ENCODE peak calls at places on chromosomes 13 and 19, in four cellular contexts. Y is body of pancreas, S is left lung, X is H1. I is an unnamed sample.
A peak's percentile ranks its signal among the peaks of the same experiment; 100 is the strongest.

GRCh38 chr19:10417598-10418280 is 2.6 kb upstream of the PDE4A start:
- DNase-seq in Y (no peak), X (no peak), S (no peak), I (no peak)

GRCh38 chr13:106589716-106590115 is 21.8 kb upstream of the ARGLU1 start:
- DNase-seq in S (no peak), X (no peak), Y (no peak), I (no peak)

GRCh38 chr19:46426506-46427162 is 2.1 kb downstream of the PNMA8C start:
- DNase-seq in Y (peak; percentile 90), X (no peak), S (peak; percentile 80), I (no peak)

GRCh38 chr19:19591133-19591825 is 27.2 kb downstream of the PBX4 start:
- DNase-seq in X (peak; percentile 39), S (peak; percentile 68), Y (peak; percentile 42), I (no peak)

GRCh38 chr19:15430526-15431120 is 11.8 kb upstream of the AKAP8L start:
- DNase-seq in S (no peak), Y (no peak), X (no peak), I (no peak)

GRCh38 chr13:98019186-98019585 is 65.7 kb downstream of the IPO5 start:
- DNase-seq in S (no peak), Y (no peak), X (no peak), I (no peak)

GRCh38 chr13:45084515-45084914 is 35.8 kb upstream of the GTF2F2 start:
- DNase-seq in Y (no peak), S (no peak), X (no peak), I (no peak)

GRCh38 chr19:13537454-13537853 is 31.2 kb upstream of the CACNA1A start:
- DNase-seq in S (no peak), Y (peak; percentile 7), X (no peak), I (no peak)

GRCh38 chr13:41296879-41297646 is 14.0 kb upstream of the NAA16 start:
- DNase-seq in Y (no peak), X (no peak), S (no peak), I (no peak)
- H3K27ac ChIP-seq in Y (no peak overlapping the region), X (no peak overlapping the region), S (no peak overlapping the region), I (no peak overlapping the region)

DNA sequence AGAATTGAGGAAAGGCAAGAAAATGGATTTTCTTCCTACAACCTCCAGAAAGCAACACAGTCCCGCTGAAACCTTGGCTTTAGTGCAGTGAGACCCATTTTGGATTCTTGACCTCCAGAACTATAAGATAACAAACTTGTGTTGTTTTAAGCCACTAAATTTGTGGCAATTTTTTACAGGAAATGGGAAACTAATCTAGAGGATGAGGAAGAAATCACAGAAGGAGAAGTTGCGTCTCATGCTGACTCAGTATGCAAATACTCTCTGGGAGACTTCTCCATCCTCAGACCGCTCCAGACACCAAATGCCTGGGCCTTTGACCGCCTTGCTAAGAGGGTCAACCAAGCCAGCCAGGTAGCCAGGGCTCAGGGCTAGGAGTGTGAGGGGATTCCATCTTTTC is 13.1 kb upstream of the CEACAM16 start:
- DNase-seq in X (no peak), S (peak; percentile 56), Y (no peak), I (no peak)
- H3K27ac ChIP-seq in X (no peak overlapping the region), S (peak overlapping the region; percentile 70), Y (no peak overlapping the region), I (no peak overlapping the region)

GRCh38 chr19:34306213-34306661 is 51.9 kb downstream of the GARRE1 start:
- DNase-seq in Y (peak; percentile 78), S (no peak), X (no peak), I (no peak)

GRCh38 chr19:34310494-34310981 is 54.5 kb upstream of the GPI start:
- DNase-seq in S (no peak), Y (no peak), X (no peak), I (no peak)

GRCh38 chr19:34306824-34307223 is 52.5 kb downstream of the GARRE1 start:
- DNase-seq in Y (no peak), S (no peak), X (no peak), I (no peak)

GRCh38 chr19:34308381-34309367 is 54.3 kb downstream of the GARRE1 start:
- DNase-seq in X (no peak), Y (no peak), S (no peak), I (no peak)

GRCh38 chr19:34309368-34310138 is 55.2 kb downstream of the GARRE1 start:
- DNase-seq in S (no peak), X (no peak), Y (no peak), I (no peak)
- H3K27ac ChIP-seq in S (no peak overlapping the region), X (no peak overlapping the region), Y (no peak overlapping the region), I (peak overlapping the region; percentile 34)

DNA sequence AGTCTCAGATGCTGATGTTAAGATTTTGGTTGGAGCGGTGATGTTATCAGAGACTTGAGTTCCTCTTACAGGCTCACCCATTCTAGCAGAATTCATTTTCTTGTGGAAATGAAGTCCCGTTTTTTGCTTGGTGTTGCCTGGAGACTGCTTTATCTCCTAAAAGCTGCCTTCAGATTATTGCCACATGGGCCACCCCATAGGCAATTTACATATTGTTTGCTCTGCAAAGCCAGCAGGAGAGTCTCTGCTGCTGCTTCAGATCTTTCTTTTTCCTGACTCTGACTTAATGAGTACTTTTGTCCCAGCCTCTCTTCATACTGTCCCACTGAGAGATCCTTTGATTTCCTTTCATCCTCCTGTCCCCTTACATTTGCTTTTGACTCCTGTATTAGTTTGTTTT is 114.6 kb downstream of the TDRD3 start:
- DNase-seq in S (no peak), X (no peak), Y (no peak), I (no peak)
- H3K27ac ChIP-seq in S (no peak overlapping the region), X (no peak overlapping the region), Y (no peak overlapping the region), I (no peak overlapping the region)

DNA sequence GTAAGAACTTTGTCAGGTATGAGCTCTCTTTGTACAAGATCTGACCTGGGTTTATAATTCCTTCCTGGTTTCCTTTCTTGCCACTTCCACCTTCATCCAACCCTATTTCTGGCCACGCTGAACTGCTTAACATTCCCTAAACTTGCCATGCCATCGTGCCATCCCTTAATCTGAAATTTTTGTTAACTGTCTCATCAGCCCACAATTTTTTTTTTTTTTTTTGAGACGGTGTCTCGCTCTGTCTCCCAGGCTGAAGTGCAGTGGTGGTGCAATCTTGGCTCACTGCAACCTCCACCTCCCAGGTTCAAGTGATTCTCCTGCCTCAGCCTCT is 144.6 kb downstream of the GGACT start:
- DNase-seq in Y (no peak), X (no peak), S (no peak), I (no peak)
- H3K27ac ChIP-seq in Y (no peak overlapping the region), X (no peak overlapping the region), S (no peak overlapping the region), I (no peak overlapping the region)

DNA sequence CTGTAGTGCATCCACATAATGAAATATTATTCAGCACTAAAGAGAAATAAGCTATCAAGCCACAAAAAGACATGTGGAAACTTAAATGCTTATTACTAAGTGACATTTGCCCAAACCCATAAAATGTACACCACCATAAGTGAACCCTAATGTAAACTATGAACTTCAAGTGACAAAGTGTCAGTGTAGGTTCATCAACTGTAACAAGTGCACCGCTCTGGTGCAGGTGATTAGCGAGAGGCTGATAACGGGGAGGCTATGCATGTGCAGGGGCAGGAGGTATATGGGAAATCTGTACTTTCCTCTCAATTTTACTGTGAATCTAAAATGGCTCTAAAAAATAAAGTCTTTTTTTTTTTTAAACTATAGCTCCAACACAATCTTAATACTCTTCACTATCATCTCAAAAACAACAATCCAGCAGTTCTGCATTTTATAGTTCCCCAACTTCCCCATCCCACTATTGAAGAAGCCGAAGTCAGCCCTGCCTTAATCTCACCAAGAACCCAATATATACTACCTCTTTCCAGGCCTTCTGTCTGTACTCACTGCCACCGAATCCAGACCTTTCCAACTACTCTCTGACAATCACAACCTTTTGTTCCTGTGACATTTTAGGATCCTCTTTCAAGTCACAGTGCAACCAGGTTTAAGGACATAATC is 22.6 kb downstream of the ELF1 start:
- DNase-seq in Y (no peak), X (no peak), S (no peak), I (no peak)
- H3K27ac ChIP-seq in Y (no peak overlapping the region), X (no peak overlapping the region), S (no peak overlapping the region), I (no peak overlapping the region)

GRCh38 chr19:45404557-45405434 is at the start of gene PPP1R13L:
- DNase-seq in X (no peak), S (peak; percentile 91), Y (peak; percentile 96), I (peak; percentile 36)
- H3K27ac ChIP-seq in X (peak within 1 kb of the TSS; percentile 99), S (peak within 1 kb of the TSS; percentile 95), Y (peak within 1 kb of the TSS; percentile 99), I (peak within 1 kb of the TSS; percentile 97)

DNA sequence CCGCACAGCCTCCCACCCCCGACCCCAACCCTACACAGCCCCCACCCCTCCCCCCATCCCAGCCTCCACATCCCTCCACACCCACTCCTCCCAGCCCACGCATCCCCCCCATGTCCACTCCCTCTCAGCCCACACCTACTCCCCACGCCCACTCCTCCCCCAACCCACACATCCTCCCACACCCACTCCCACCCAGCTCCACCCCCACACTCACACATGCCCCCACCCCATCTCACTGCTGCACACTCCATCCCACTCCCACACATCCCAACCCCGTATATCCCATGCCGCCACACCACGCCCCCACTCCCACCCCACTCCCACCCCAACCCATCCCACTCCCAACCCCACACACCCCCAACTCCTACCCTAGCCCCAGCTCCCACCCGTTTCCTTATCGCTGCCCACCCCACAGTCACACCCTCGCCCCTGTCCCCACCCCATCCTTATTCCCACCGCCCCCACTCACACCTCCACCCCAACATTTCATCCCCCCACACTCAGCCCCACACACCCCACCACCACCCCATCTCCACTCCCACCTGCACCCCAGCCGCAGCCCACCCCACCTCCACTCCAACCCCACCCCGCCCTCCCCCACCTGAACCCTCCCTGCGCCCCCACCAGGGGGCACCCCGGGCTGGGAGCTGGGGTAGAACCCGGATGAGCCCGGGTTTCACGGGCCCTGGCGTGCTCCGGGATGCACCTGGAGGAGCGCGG is 809 bp downstream of the TDRD12 start:
- DNase-seq in X (no peak), Y (no peak), S (no peak), I (no peak)
- H3K27ac ChIP-seq in X (no peak overlapping the region), Y (no peak overlapping the region), S (no peak overlapping the region), I (no peak overlapping the region)

DNA sequence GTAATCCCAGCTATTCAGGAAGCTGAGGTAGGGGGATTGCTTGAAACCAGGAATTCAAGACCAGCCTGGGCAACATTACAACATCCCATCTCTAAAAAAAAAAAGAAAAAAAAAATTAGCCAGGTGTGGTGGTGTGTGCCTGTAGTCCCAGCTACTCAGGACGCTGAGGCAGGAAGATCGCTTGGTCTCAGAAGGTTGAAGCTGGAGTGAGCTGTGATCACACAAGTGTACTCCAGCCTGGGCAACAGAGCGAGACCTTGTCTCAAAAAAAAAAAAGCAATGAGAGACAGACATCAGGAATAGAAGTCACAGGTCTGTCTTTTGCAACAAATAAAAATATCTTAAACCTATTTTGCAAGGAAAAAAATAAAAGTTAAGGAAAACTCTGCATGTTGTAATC is 23.3 kb downstream of the TMEM38A start:
- DNase-seq in Y (no peak), X (no peak), S (no peak), I (no peak)
- H3K27ac ChIP-seq in Y (no peak overlapping the region), X (no peak overlapping the region), S (no peak overlapping the region), I (no peak overlapping the region)

GRCh38 chr19:755063-755462 is 4.2 kb downstream of the MISP start:
- DNase-seq in S (no peak), X (no peak), Y (no peak), I (no peak)
- H3K27ac ChIP-seq in S (no peak overlapping the region), X (no peak overlapping the region), Y (no peak overlapping the region), I (no peak overlapping the region)

I was measured in thoracic aorta.